ENCODE peak calls at places on chromosomes 2 and 18, in four cellular contexts. V is IMR-90, S is K562, X is GM12878. P is an unnamed sample. For H3K4me1, the result is how much of the 10 kb centered on the place peaks cover.

GRCh38 chr2:218964041-218964771 is 4.7 kb downstream of the CDK5R2 start:
- DNase-seq in V (peak), S (peak), X (no peak), P (no peak)

GRCh38 chr18:75053028-75053624 is 155.8 kb downstream of the PTGR3 start:
- DNase-seq in V (no peak), X (no peak), S (no peak), P (no peak)

GRCh38 chr2:212528106-212528856 is 10.3 kb downstream of the ERBB4 start:
- DNase-seq in S (no peak), X (no peak), V (no peak), P (no peak)

GRCh38 chr2:11938196-11938595 is 191.8 kb downstream of the LPIN1 start:
- DNase-seq in S (no peak), X (no peak), V (peak), P (no peak)

GRCh38 chr2:118763797-118764196 is 83.7 kb downstream of the EN1 start:
- DNase-seq in X (no peak), S (no peak), V (no peak), P (no peak)

GRCh38 chr2:144509548-144510205 is 10.2 kb downstream of the ZEB2 start:
- DNase-seq in S (no peak), X (no peak), V (no peak), P (no peak)

GRCh38 chr2:43224571-43225092 is 1.8 kb downstream of the ZFP36L2 start:
- DNase-seq in S (peak), X (no peak), V (peak), P (no peak)

GRCh38 chr2:45138904-45139303 is 129.7 kb upstream of the SIX2 start:
- DNase-seq in X (no peak), S (no peak), V (no peak), P (no peak)

GRCh38 chr18:76619342-76620315 is 124.6 kb upstream of the ZNF516 start:
- DNase-seq in V (peak), X (no peak), S (no peak), P (no peak)

GRCh38 chr18:11981633-11982366 is 493 bp downstream of the IMPA2 start:
- DNase-seq in X (no peak), V (peak), S (no peak), P (peak)

GRCh38 chr2:68971591-68972231 is 2.7 kb upstream of the GKN1 start:
- DNase-seq in S (no peak), V (peak), X (no peak), P (no peak)

GRCh38 chr18:23151414-23152099 is 16.3 kb downstream of the CABLES1 start:
- DNase-seq in X (no peak), V (no peak), S (no peak), P (no peak)

GRCh38 chr2:230903251-230904150 is 21.5 kb downstream of the GPR55 start:
- DNase-seq in S (no peak), V (no peak), X (no peak), P (no peak)

GRCh38 chr2:5748941-5749731 is 57.0 kb downstream of the SOX11 start:
- DNase-seq in X (no peak), S (no peak), V (peak), P (no peak)

GRCh38 chr18:3816601-3817363 is 366.8 kb downstream of the TGIF1 start:
- DNase-seq in V (peak), X (no peak), S (no peak), P (peak)

GRCh38 chr2:49490710-49491109 is 336.4 kb upstream of the FSHR start:
- DNase-seq in S (peak), X (no peak), V (no peak), P (no peak)

GRCh38 chr18:53947092-53947640 is 277.3 kb downstream of the MBD2 start:
- DNase-seq in X (no peak), V (no peak), S (no peak), P (no peak)

GRCh38 chr18:47932170-47932569 is 1.7 kb upstream of the SMAD2 start:
- DNase-seq in X (no peak), V (no peak), S (no peak), P (no peak)

GRCh38 chr2:17813742-17814458 is 2.4 kb upstream of the MSGN1 start:
- DNase-seq in X (peak), V (no peak), S (no peak), P (no peak)

GRCh38 chr18:56637897-56638231 is 528 bp downstream of the TXNL1 start:
- DNase-seq in S (no peak), V (no peak), X (no peak), P (no peak)

GRCh38 chr2:11754705-11755026 is 8.2 kb downstream of the LPIN1 start:
- DNase-seq in X (no peak), V (no peak), S (no peak), P (no peak)

GRCh38 chr2:25341753-25342371 is at the start of gene DNMT3A:
- DNase-seq in V (peak), S (peak), X (no peak), P (peak)

GRCh38 chr18:55402731-55403405 is 185.1 kb downstream of the TCF4 start:
- DNase-seq in V (no peak), X (no peak), S (no peak), P (peak)

GRCh38 chr2:238259085-238260020 is 19.5 kb upstream of the HES6 start:
- DNase-seq in V (no peak), S (no peak), X (no peak), P (no peak)

GRCh38 chr18:13217466-13217961 is 1.0 kb upstream of the LDLRAD4 start:
- DNase-seq in V (peak), S (peak), X (no peak), P (peak)
- TF ChIP-seq FOS in V (no peak), S (no peak), X (no peak), P (no peak)

DNA sequence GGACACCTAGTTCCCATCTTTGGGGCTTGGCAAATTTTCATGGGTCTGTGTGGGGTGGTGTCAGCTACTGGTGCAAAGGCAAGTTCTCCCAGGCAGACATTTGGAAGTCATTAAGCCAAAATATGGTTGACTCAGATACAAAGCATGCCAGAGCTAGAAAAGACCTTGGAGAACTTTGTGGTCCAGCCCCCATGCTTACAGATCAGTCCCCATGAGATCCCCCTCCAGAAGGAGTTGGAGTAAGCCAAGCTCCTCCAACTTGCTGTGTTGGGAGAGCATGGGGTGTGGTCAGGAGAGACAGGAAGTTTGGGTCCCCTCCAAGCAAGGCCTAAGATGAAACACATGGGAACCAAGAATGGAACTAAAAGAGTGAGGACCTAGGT is 224.5 kb downstream of the CYP26B1 start:
- DNase-seq in S (no peak), V (no peak), X (no peak), P (no peak)
- H3K4me1 ChIP-seq in S (under half), V (under half), X (under half), P (under half)

GRCh38 chr2:206217162-206217561 is 57.3 kb upstream of the ZDBF2 start:
- DNase-seq in V (no peak), S (no peak), X (no peak), P (no peak)

GRCh38 chr2:206208900-206209299 is 49.2 kb downstream of the EEF1B2 start:
- DNase-seq in S (no peak), V (no peak), X (no peak), P (no peak)

GRCh38 chr2:206212673-206213513 is 53.2 kb downstream of the EEF1B2 start:
- DNase-seq in S (no peak), X (no peak), V (peak), P (peak)

GRCh38 chr2:206213514-206213845 is 53.8 kb downstream of the EEF1B2 start:
- DNase-seq in V (no peak), S (no peak), X (no peak), P (no peak)

GRCh38 chr2:206211657-206212255 is 52.1 kb downstream of the EEF1B2 start:
- DNase-seq in X (no peak), V (peak), S (no peak), P (no peak)
- TF ChIP-seq FOS in X (no peak), V (no peak), S (no peak), P (peak)

DNA sequence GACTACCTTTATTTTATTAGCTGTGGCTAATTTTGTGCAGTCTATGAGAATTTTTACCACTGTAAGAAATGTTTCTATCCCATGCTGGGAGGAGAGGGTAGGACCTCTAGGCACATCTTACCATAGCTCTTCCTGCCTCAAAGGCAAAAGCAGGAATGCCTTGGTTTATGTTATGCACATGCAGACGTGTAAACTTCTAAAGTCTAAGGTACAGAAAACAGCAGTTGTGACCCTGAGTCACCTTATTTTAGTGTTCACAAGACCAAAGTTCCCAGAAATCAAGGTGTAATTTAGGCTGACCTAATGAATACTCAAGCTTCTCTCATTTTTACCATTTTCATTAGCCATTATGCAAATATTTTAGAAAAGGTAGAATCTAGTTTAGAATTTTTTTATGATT is 15.4 kb upstream of the WIPF1 start:
- DNase-seq in X (no peak), S (no peak), V (no peak), P (no peak)
- H3K4me1 ChIP-seq in X (half or more), S (under half), V (under half), P (under half)

GRCh38 chr2:133247613-133248012 is 320.6 kb downstream of the NCKAP5 start:
- DNase-seq in X (peak), V (peak), S (no peak), P (peak)
- TF ChIP-seq FOS in X (no peak), V (no peak), S (no peak), P (no peak)

GRCh38 chr2:108593547-108594098 is 59.4 kb downstream of the LIMS1 start:
- DNase-seq in X (no peak), V (peak), S (no peak), P (peak)

GRCh38 chr2:108591163-108591562 is 56.9 kb downstream of the LIMS1 start:
- DNase-seq in S (no peak), X (no peak), V (no peak), P (no peak)

GRCh38 chr2:108589786-108590185 is 55.5 kb downstream of the LIMS1 start:
- DNase-seq in X (no peak), S (no peak), V (no peak), P (peak)

GRCh38 chr2:108594982-108595464 is 60.8 kb downstream of the LIMS1 start:
- DNase-seq in S (peak), X (no peak), V (peak), P (peak)

DNA sequence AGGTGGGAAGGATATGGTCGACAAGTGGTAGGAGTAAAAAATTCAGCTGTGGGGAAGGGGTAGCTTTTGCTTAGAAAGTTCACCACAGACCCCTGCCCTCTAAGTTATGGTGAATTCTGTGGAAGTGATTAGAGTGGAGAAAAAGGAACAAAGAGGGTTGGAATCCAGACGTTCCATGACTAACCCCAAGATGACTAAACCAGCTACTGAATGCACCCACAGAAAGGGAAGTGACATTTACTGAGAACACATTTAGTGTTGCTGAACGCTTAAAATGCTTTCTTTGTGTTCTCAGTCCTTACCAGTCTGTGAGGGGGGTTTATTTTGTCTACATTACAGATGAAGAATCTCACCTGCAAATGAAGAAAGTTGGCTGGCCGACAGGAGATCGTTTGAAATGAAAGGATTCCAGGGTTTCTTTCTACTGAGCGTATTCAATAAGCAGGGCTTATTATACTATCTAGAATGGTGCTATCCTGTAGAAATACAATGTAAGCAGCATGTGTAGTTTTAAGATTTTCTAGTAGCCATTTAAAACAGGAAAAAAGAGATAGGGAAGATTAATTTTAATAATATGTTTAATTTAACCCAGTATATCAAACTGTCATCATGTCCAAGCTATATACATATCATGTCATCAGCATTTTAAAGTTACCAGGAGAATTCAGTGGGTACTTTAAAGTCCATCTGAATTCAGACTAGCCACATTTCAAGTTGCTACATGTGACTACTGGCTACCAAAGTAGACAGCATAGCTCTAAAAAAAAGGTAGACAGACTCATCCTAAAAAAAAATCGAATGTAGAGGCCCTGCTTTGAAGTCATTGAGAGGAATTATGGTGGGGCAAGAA is 60.1 kb downstream of the LIMS1 start:
- DNase-seq in S (no peak), V (peak), X (no peak), P (peak)
- H3K4me1 ChIP-seq in S (under half), V (under half), X (under half), P (half or more)

DNA sequence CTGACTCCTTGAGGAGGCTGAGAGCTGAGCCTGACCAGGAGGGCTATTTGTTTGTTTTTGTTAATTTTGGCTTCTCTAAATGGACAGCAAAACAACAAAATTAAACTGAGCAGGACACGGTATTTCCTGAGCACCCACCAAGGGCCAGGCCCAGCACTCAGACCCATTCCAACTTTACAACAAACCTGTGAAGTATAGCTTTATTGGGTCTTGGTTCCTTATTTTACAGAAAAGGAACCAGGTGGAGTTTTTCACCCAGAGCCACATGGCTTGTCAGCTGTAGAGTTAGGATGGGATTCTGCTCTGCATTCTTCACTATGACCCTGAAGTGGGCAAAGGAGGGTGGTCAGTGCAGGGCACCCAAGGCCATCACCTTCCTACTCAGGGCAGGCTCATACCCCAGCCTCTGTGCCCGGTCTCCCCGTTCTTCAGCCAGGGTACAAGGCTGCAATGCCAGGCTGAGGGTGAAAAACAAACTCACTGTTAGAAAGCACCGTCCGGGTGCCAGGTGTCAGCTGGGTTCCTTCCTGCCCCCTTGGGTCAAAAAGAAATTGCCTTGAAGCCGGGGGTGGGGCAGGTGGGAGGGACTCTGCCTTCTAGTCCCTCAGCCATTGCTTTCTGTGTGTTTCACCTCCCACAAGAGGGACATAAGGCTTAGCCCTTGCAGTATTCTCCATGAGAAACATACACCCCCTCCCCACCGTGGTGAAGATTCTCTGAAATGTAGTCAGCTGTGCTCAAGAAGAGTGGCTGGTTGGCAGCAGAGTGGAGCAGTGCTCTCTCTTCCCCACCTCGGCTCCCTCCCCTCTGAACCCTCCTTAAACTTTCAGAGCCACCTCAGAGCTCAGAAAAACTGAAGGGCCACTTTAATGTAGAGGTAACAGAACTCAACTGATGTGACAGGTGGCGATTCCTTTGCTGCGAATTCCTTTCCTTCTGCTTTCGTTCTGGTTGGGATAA is 2.2 kb downstream of the PSD4 start:
- DNase-seq in S (no peak), X (no peak), V (no peak), P (no peak)
- TF ChIP-seq FOS in S (no peak), X (no peak), V (no peak), P (no peak)

GRCh38 chr2:109331864-109332848 is 203.2 kb downstream of the SH3RF3 start:
- DNase-seq in V (peak), X (no peak), S (no peak), P (peak)

GRCh38 chr2:109331081-109331480 is 202.1 kb downstream of the SH3RF3 start:
- DNase-seq in V (no peak), S (no peak), X (no peak), P (peak)

GRCh38 chr2:109335586-109336266 is 206.7 kb downstream of the SH3RF3 start:
- DNase-seq in S (no peak), X (no peak), V (peak), P (peak)

GRCh38 chr2:109332880-109333279 is 203.9 kb downstream of the SH3RF3 start:
- DNase-seq in X (no peak), V (no peak), S (no peak), P (no peak)

GRCh38 chr2:109333414-109334194 is 204.6 kb downstream of the SH3RF3 start:
- DNase-seq in S (no peak), X (no peak), V (peak), P (peak)
- H3K4me1 ChIP-seq in S (under half), X (under half), V (under half), P (half or more)

P was measured in endothelial cell of umbilical vein.